ENCODE peak calls at places on chromosome 11, in ten cellular contexts. N is AG09309; W is iPS-NIHi11; K is spleen; E is activated CD4-positive, alpha-beta T cell treated with anti-CD3 and anti-CD28 coated beads for 24 hours; V is amniotic stem cell; X is activated CD8-positive, alpha-beta memory T cell treated with anti-CD3 and anti-CD28 coated beads for 24 hours; O is stimulated activated naive CD8-positive, alpha-beta T cell treated with anti-CD3 and anti-CD28 coated beads, Interleukin-15, Interleukin-2, amounts not matched to agents 100 U/mL and 50 U/mL, for 24 hours; B is bronchial epithelial cell; J is C1 segment of cervical spinal cord. U is an unnamed sample.

GRCh38 chr11:63532799-63533475 is 3.7 kb upstream of the PLAAT4 start:
- DNase-seq in N (no peak), W (no peak), K (no peak), E (no peak), V (no peak), X (peak), O (no peak), B (no peak), J (no peak), U (no peak)

GRCh38 chr11:1873048-1873812 is 18.5 kb downstream of the PRR33 start:
- DNase-seq in N (no peak), W (no peak), K (peak), E (no peak), V (no peak), X (no peak), O (no peak), B (peak), J (no peak), U (no peak)

GRCh38 chr11:47148903-47149535 is 27.7 kb downstream of the ARFGAP2 start:
- DNase-seq in N (no peak), W (no peak), K (no peak), E (no peak), V (no peak), X (no peak), O (no peak), B (no peak), J (no peak), U (no peak)

GRCh38 chr11:35420371-35420770 is 1.0 kb upstream of the SLC1A2 start:
- DNase-seq in N (no peak), W (no peak), K (no peak), E (no peak), V (no peak), X (no peak), O (no peak), B (no peak), J (no peak), U (no peak)

GRCh38 chr11:28257761-28258160 is 149.6 kb downstream of the METTL15 start:
- DNase-seq in N (no peak), W (no peak), K (no peak), E (no peak), V (no peak), X (no peak), O (no peak), B (peak), J (no peak), U (no peak)

GRCh38 chr11:32435152-32435480 is 223 bp downstream of the WT1 start:
- DNase-seq in N (no peak), W (no peak), K (peak), E (no peak), V (no peak), X (no peak), O (no peak), B (no peak), J (no peak), U (no peak)

GRCh38 chr11:31806186-31806943 is 4.8 kb downstream of the PAX6 start:
- DNase-seq in N (no peak), W (no peak), K (peak), E (no peak), V (no peak), X (no peak), O (no peak), B (no peak), J (no peak), U (no peak)

GRCh38 chr11:133910101-133910500 is 46.7 kb downstream of the IGSF9B start:
- DNase-seq in N (no peak), W (no peak), K (no peak), E (no peak), V (no peak), X (no peak), O (no peak), B (no peak), J (no peak), U (no peak)

GRCh38 chr11:70304208-70304603 is 33.7 kb downstream of the PPFIA1 start:
- DNase-seq in N (no peak), W (no peak), K (no peak), E (no peak), V (no peak), X (no peak), O (no peak), B (no peak), J (no peak), U (no peak)

GRCh38 chr11:56545531-56545930 is 2.5 kb upstream of the OR5M11 start:
- DNase-seq in N (no peak), W (no peak), K (no peak), E (no peak), V (no peak), X (no peak), O (no peak), B (no peak), J (no peak), U (no peak)

GRCh38 chr11:129252621-129253020 is 60.5 kb upstream of the ARHGAP32 start:
- DNase-seq in N (no peak), W (peak), K (no peak), E (no peak), V (no peak), X (no peak), O (no peak), B (no peak), J (no peak), U (no peak)

GRCh38 chr11:64400096-64400495 is 41.1 kb downstream of the RPS6KA4 start:
- DNase-seq in N (no peak), W (no peak), K (no peak), E (no peak), V (no peak), X (no peak), O (no peak), B (peak), J (no peak), U (no peak)

GRCh38 chr11:127017482-127017881 is 16.9 kb upstream of the KIRREL3 start:
- DNase-seq in N (peak), W (peak), K (no peak), E (no peak), V (peak), X (no peak), O (no peak), B (peak), J (no peak), U (no peak)

GRCh38 chr11:2127357-2127971 is 11.7 kb downstream of the IGF2 start:
- DNase-seq in N (no peak), W (no peak), K (no peak), E (no peak), V (no peak), X (no peak), O (no peak), B (no peak), J (no peak), U (no peak)

GRCh38 chr11:74736031-74736430 is 4.8 kb upstream of the CHRDL2 start:
- DNase-seq in N (no peak), W (no peak), K (no peak), E (no peak), V (no peak), X (no peak), O (no peak), B (no peak), J (no peak), U (no peak)

GRCh38 chr11:76824980-76825725 is 35.6 kb upstream of the ACER3 start:
- DNase-seq in N (no peak), W (no peak), K (no peak), E (no peak), V (no peak), X (peak), O (no peak), B (peak), J (no peak), U (no peak)

GRCh38 chr11:81674211-81674610 is 1059.5 kb downstream of the FAM181B start:
- DNase-seq in N (no peak), W (no peak), K (no peak), E (no peak), V (no peak), X (no peak), O (no peak), B (no peak), J (no peak), U (no peak)

U was measured in ureter.